ENCODE peak calls at places on chromosomes 4 and X, in six cellular contexts. N, I, K, H, P and L are unnamed samples.

GRCh38 chr4:158209825-158210807 is at the start of gene TMEM144:
- DNase-seq in N (peak), I (peak), K (peak), H (peak), P (peak), L (peak)

GRCh38 chr4:150418757-150419410 is 163.1 kb upstream of the MAB21L2 start:
- DNase-seq in N (no peak), I (no peak), K (no peak), H (no peak), P (no peak), L (no peak)

GRCh38 chr4:6969826-6970800 is 60.5 kb downstream of the TBC1D14 start:
- DNase-seq in N (no peak), I (no peak), K (no peak), H (no peak), P (no peak), L (no peak)

GRCh38 chr4:161530710-161531109 is 633.1 kb downstream of the FSTL5 start:
- DNase-seq in N (no peak), I (no peak), K (no peak), H (no peak), P (no peak), L (no peak)

GRCh38 chr4:3710451-3711182 is 55.6 kb upstream of the ADRA2C start:
- DNase-seq in N (no peak), I (peak), K (no peak), H (no peak), P (no peak), L (no peak)

GRCh38 chrX:16222123-16222522 is 54.8 kb downstream of the MAGEB17 start:
- DNase-seq in N (no peak), I (no peak), K (no peak), H (no peak), P (peak), L (no peak)

GRCh38 chrX:41014776-41015175 is 70.5 kb upstream of the USP9X start:
- DNase-seq in N (peak), I (no peak), K (no peak), H (no peak), P (peak), L (no peak)

GRCh38 chrX:1423215-1423614 is 29.5 kb downstream of the ASMTL start:
- DNase-seq in N (no peak), I (peak), K (no peak), H (no peak), P (no peak), L (no peak)

GRCh38 chr4:5958199-5958735 is 60.0 kb downstream of the C4orf50 start:
- DNase-seq in N (no peak), I (no peak), K (no peak), H (no peak), P (no peak), L (no peak)

GRCh38 chr4:106247600-106247999 is 68.4 kb downstream of the TBCK start:
- DNase-seq in N (no peak), I (no peak), K (no peak), H (no peak), P (peak), L (no peak)

GRCh38 chr4:106246441-106246840 is 69.6 kb downstream of the TBCK start:
- DNase-seq in N (no peak), I (no peak), K (no peak), H (no peak), P (no peak), L (no peak)

GRCh38 chr4:106240699-106241098 is 75.3 kb downstream of the TBCK start:
- DNase-seq in N (no peak), I (no peak), K (no peak), H (no peak), P (no peak), L (no peak)

GRCh38 chr4:106245176-106245575 is 70.8 kb downstream of the TBCK start:
- DNase-seq in N (no peak), I (no peak), K (no peak), H (peak), P (peak), L (no peak)
- H3K27ac ChIP-seq in N (no peak), I (peak), K (no peak), H (no peak), P (no peak), L (no peak)

DNA sequence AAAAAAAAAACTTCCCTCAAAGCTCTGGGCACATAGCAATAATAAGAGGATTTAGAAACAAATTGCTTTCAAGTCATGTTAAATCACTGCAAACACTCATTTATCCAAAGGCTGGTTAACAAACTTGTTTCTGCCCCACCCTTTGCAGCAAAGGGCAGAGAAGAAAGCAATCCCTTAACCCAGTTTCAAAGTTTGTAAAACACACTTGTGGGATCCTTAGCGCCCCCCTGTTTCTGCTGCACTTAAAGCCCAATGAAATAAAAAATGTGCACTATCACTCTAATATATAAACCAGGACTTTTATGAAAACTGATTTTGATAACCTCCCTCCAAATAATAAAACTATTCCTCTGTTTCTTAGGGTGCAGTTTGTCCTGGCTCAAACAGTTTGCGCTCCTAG is 3.3 kb upstream of the PCDH10 start:
- DNase-seq in N (no peak), I (no peak), K (no peak), H (peak), P (no peak), L (no peak)
- H3K4me3 ChIP-seq in N (peak), I (no peak), K (no peak), H (peak), P (no peak), L (peak)

GRCh38 chr4:140151700-140152014 is 2.3 kb downstream of the MAML3 start:
- DNase-seq in N (peak), I (peak), K (peak), H (peak), P (peak), L (peak)
- TF ChIP-seq POLR2A in N (no peak), I (no peak), K (no peak), H (peak), P (peak), L (no peak)

GRCh38 chrX:49277520-49277799 is 7.9 kb downstream of the PPP1R3F start:
- DNase-seq in N (no peak), I (no peak), K (no peak), H (no peak), P (no peak), L (no peak)
- H3K27ac ChIP-seq in N (no peak), I (no peak), K (no peak), H (no peak), P (no peak), L (no peak)

GRCh38 chr4:39524420-39524957 is 2.8 kb downstream of the UGDH start:
- DNase-seq in N (no peak), I (no peak), K (no peak), H (no peak), P (no peak), L (no peak)
- H3K4me3 ChIP-seq in N (peak), I (no peak), K (peak), H (no peak), P (no peak), L (peak)

DNA sequence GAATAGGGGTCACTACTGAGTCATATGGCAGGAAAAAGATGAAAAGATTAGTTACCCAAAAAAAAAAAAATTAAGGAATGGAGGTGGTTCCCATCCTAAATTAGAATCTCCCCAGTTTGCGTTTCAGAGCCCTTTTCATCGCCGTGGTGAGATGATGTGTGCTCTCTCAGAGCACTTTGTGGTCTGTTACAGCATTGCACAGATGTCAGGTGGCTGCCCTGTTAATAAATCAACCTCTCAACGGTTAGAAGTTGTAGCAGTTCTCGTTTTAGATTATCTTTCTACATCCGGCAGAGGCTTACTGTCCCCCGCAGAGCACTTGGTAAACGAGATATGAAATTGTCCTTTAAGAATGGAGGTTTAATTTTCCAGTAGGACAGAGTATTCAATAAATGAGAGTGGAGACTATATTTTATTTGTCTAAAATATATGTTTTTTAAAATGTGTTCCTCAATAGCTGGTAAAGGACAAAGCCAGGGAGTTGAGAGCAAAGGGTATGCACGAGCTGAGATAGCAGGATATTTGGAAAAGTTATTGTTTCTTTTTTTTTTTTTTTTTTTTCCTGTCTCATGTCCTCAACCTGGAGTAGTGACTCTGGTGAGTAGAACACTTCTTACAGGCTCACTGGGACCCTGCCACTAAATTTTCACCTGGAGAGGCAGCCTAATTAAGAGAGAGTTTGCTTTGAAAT is 26.9 kb downstream of the AFF1 start:
- DNase-seq in N (peak), I (no peak), K (peak), H (no peak), P (peak), L (no peak)
- TF ChIP-seq POLR2A in N (no peak), I (no peak), K (no peak), H (no peak), P (no peak), L (no peak)

DNA sequence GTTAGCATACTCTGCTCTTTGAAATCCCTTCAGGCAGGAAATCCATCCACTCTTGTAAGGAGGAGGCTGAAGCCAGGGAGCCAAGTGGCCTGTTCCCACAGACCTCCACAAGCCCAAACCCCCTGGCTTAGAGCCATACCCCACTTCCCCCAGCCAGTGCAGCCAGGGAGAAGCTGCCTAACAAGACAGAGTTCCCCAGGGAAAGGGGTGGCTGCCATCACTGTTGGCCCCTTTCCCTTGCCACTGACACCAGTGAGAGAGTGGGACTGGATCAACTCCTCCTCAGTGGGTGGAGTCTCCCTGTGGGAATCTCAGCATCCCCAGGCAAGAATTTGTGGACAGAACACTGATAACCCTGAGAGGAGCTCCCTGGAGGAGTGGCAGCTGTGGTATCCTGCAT is 389.4 kb downstream of the PABPC4L start:
- DNase-seq in N (no peak), I (no peak), K (no peak), H (no peak), P (no peak), L (no peak)
- H3K27ac ChIP-seq in N (no peak), I (no peak), K (no peak), H (no peak), P (no peak), L (no peak)

GRCh38 chr4:81358173-81358572 is 113.5 kb downstream of the RASGEF1B start:
- DNase-seq in N (no peak), I (no peak), K (no peak), H (no peak), P (no peak), L (no peak)

GRCh38 chr4:81353861-81354260 is 117.8 kb downstream of the RASGEF1B start:
- DNase-seq in N (no peak), I (no peak), K (no peak), H (no peak), P (peak), L (no peak)

GRCh38 chr4:81355136-81355535 is 116.6 kb downstream of the RASGEF1B start:
- DNase-seq in N (no peak), I (no peak), K (no peak), H (no peak), P (no peak), L (no peak)

GRCh38 chr4:81351653-81352455 is 119.9 kb downstream of the RASGEF1B start:
- DNase-seq in N (peak), I (peak), K (peak), H (peak), P (peak), L (peak)

DNA sequence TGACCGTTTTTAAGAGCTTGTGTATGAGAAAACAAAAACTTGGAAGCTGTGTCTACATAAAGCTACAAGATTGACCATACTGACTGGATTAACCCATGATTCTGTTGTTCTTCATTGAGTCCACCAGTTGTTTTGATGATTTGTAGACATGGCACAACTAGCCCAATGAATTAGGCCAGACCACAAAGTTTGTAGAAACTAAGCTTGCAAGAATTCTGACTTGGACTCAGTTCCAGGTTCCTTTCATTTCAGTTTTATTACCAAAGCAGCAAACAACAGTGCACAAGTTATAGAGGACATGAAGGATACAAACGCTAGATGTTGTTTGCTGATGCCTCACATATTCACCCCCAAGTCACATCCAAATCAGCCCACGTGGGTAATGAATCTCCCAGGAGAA is 119.2 kb downstream of the RASGEF1B start:
- DNase-seq in N (no peak), I (no peak), K (no peak), H (no peak), P (peak), L (no peak)
- H3K4me3 ChIP-seq in N (no peak), I (no peak), K (no peak), H (no peak), P (no peak), L (no peak)

DNA sequence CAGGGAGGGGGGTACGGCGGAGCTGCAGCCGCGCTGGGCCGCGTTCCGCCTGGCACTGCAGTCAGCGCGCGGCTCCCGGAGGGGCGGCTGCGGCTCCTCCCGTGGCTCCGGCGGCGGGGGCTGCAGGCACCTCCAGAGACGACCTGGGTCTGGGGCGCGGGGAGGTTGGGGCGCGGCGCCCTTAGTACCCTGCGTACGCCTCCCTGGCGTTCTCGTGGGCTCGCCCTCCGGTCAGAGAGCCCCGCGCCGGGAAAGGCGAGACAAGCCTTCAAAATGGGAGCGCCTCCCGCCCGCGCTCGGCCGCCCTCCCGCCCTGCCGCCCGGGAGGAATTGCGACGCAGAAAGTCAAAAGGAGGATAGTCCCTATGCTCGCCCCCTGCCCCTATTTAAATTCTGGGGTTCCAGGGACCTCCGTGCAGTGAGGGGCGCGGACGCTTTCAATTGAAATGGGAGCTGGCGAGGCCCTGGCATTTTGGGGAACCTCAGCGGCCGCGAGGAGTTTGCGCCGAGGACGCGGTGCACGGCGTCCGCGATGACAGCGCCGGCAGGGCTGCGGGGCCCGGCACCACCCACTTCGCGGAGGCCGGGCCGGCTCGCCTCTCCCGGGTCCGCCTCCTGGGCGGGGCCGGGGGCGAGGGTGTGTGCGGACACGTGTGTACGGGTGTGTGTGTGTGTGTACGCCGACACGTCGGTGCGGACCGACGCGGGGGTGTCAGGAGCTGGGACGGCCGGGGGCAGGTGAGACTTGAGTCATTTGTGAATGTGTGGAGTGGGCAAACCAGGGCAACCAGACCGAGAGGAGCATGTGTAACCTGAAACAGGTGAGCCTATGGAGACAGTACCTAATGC is 544 bp downstream of the HERC3 start:
- DNase-seq in N (peak), I (peak), K (peak), H (peak), P (peak), L (peak)
- TF ChIP-seq POLR2A in N (no peak), I (peak), K (peak), H (peak), P (no peak), L (no peak)